ENCODE peak calls at places on chromosomes 7 and 10, in six cellular contexts. U is EH, B is Peyer's patch, E is D721Med, T is iPS-NIHi11, F is tibial artery. X is an unnamed sample.

GRCh38 chr7:44103941-44104879 is at the start of gene AEBP1:
- DNase-seq in U (peak), B (no peak), E (peak), T (peak), F (no peak), X (peak)

GRCh38 chr10:118629211-118629610 is 33.8 kb upstream of the PRLHR start:
- DNase-seq in U (peak), B (no peak), E (no peak), T (no peak), F (no peak), X (no peak)

GRCh38 chr10:34864156-34865075 is 49.3 kb upstream of the PARD3 start:
- DNase-seq in U (no peak), B (no peak), E (no peak), T (no peak), F (no peak), X (no peak)

GRCh38 chr7:48255046-48255445 is 83.8 kb downstream of the ABCA13 start:
- DNase-seq in U (peak), B (no peak), E (no peak), T (no peak), F (no peak), X (no peak)

GRCh38 chr10:100182908-100183307 is 2.9 kb downstream of the ERLIN1 start:
- DNase-seq in U (no peak), B (no peak), E (no peak), T (no peak), F (no peak), X (no peak)

GRCh38 chr10:15325243-15326002 is 45.7 kb downstream of the FAM171A1 start:
- DNase-seq in U (peak), B (no peak), E (no peak), T (no peak), F (no peak), X (no peak)

GRCh38 chr7:55111007-55111406 is 92.2 kb downstream of the EGFR start:
- DNase-seq in U (peak), B (no peak), E (no peak), T (no peak), F (peak), X (no peak)

GRCh38 chr10:28445511-28445910 is 87.4 kb upstream of the WAC start:
- DNase-seq in U (no peak), B (no peak), E (no peak), T (no peak), F (no peak), X (no peak)

GRCh38 chr7:46032936-46033335 is 111.9 kb upstream of the IGFBP3 start:
- DNase-seq in U (peak), B (no peak), E (no peak), T (no peak), F (no peak), X (no peak)

GRCh38 chr10:60827791-60828488 is 49.7 kb downstream of the CDK1 start:
- DNase-seq in U (peak), B (no peak), E (no peak), T (peak), F (no peak), X (no peak)

GRCh38 chr10:28939352-28940157 is 262.2 kb downstream of the BAMBI start:
- DNase-seq in U (peak), B (peak), E (no peak), T (peak), F (peak), X (peak)

GRCh38 chr7:142454862-142455261 is 197.0 kb upstream of the PRSS58 start:
- DNase-seq in U (no peak), B (no peak), E (no peak), T (no peak), F (no peak), X (no peak)

GRCh38 chr10:60661627-60662026 is 116.7 kb upstream of the CDK1 start:
- DNase-seq in U (peak), B (no peak), E (no peak), T (no peak), F (no peak), X (no peak)

GRCh38 chr10:58859541-58859940 is 316.9 kb upstream of the PHYHIPL start:
- DNase-seq in U (peak), B (no peak), E (no peak), T (no peak), F (no peak), X (no peak)

GRCh38 chr10:84308481-84309304 is 19.7 kb upstream of the CCSER2 start:
- DNase-seq in U (peak), B (peak), E (no peak), T (no peak), F (no peak), X (no peak)

GRCh38 chr7:155094636-155095035 is 24.5 kb downstream of the HTR5A start:
- DNase-seq in U (no peak), B (no peak), E (no peak), T (no peak), F (no peak), X (no peak)

GRCh38 chr10:127547997-127548396 is 1.1 kb upstream of the NPS start:
- DNase-seq in U (no peak), B (no peak), E (no peak), T (no peak), F (no peak), X (no peak)

GRCh38 chr10:77357185-77357584 is 280.4 kb downstream of the KCNMA1 start:
- DNase-seq in U (peak), B (no peak), E (no peak), T (no peak), F (no peak), X (no peak)

GRCh38 chr10:52908483-52908882 is 135.9 kb upstream of the MBL2 start:
- DNase-seq in U (no peak), B (no peak), E (no peak), T (peak), F (no peak), X (no peak)

GRCh38 chr10:123621492-123621891 is 44.7 kb upstream of the GPR26 start:
- DNase-seq in U (peak), B (no peak), E (no peak), T (no peak), F (no peak), X (no peak)

GRCh38 chr10:5959581-5960069 is 17.7 kb downstream of the IL15RA start:
- DNase-seq in U (no peak), B (peak), E (no peak), T (no peak), F (no peak), X (peak)

GRCh38 chr7:30412810-30413504 is 65.6 kb downstream of the NOD1 start:
- DNase-seq in U (peak), B (peak), E (no peak), T (peak), F (peak), X (peak)

GRCh38 chr10:106615081-106615480 is 549.4 kb downstream of the SORCS1 start:
- DNase-seq in U (peak), B (no peak), E (no peak), T (no peak), F (no peak), X (peak)

GRCh38 chr7:137957887-137958286 is 44.0 kb downstream of the CREB3L2 start:
- DNase-seq in U (peak), B (no peak), E (no peak), T (no peak), F (peak), X (no peak)

GRCh38 chr10:47237316-47238260 is 62.4 kb upstream of the GDF10 start:
- DNase-seq in U (no peak), B (peak), E (no peak), T (peak), F (no peak), X (no peak)

GRCh38 chr7:106568680-106569499 is 92.1 kb downstream of the CCDC71L start:
- DNase-seq in U (peak), B (no peak), E (no peak), T (peak), F (peak), X (no peak)

GRCh38 chr7:126210707-126211106 is 1042.0 kb downstream of the GRM8 start:
- DNase-seq in U (no peak), B (no peak), E (no peak), T (no peak), F (no peak), X (no peak)

GRCh38 chr7:32142649-32143048 is 72.4 kb upstream of the PDE1C start:
- DNase-seq in U (peak), B (no peak), E (no peak), T (no peak), F (no peak), X (no peak)

GRCh38 chr10:93198401-93199175 is 124.9 kb downstream of the CYP26A1 start:
- DNase-seq in U (no peak), B (no peak), E (no peak), T (no peak), F (peak), X (no peak)

GRCh38 chr7:117673839-117674238 is 194.0 kb downstream of the CFTR start:
- DNase-seq in U (peak), B (no peak), E (no peak), T (no peak), F (no peak), X (no peak)

GRCh38 chr7:1742555-1743303 is 72.7 kb downstream of the ELFN1 start:
- DNase-seq in U (peak), B (peak), E (no peak), T (no peak), F (no peak), X (peak)

GRCh38 chr10:15237351-15237750 is 68.9 kb upstream of the NMT2 start:
- DNase-seq in U (peak), B (no peak), E (no peak), T (no peak), F (peak), X (no peak)

GRCh38 chr10:72038458-72039001 is 49.8 kb downstream of the SPOCK2 start:
- DNase-seq in U (peak), B (no peak), E (no peak), T (peak), F (no peak), X (no peak)

X was measured in H7.